ENCODE peak calls at places on chromosome 14, in seven cellular contexts. B is heart left ventricle, F is IMR-90, I is HCT116, K is prostate gland, W is sigmoid colon, Y is esophagus muscularis mucosa. C is an unnamed sample.

GRCh38 chr14:102353126-102353619 is 9.5 kb downstream of the CINP start:
- DNase-seq in I (no peak), B (no peak), F (no peak), K (no peak), W (no peak), Y (no peak), C (no peak)

GRCh38 chr14:75549169-75549568 is 26.9 kb downstream of the BATF start:
- DNase-seq in Y (no peak), K (no peak), W (no peak), F (no peak), B (no peak), I (no peak), C (no peak)

GRCh38 chr14:71690478-71690877 is 241.8 kb upstream of the RGS6 start:
- DNase-seq in I (no peak), W (no peak), Y (no peak), F (no peak), K (no peak), B (no peak), C (no peak)

GRCh38 chr14:59294662-59294992 is 106.2 kb downstream of the DAAM1 start:
- DNase-seq in K (no peak), Y (no peak), I (no peak), W (no peak), B (no peak), F (peak), C (no peak)

GRCh38 chr14:67487937-67488893 is at the start of gene TMEM229B:
- DNase-seq in W (no peak), B (peak), F (no peak), K (no peak), I (no peak), Y (no peak), C (peak)

GRCh38 chr14:57212919-57213318 is 55.8 kb downstream of the EXOC5 start:
- DNase-seq in K (no peak), W (no peak), Y (no peak), B (no peak), I (no peak), F (peak), C (no peak)

GRCh38 chr14:26872930-26873470 is 275.2 kb upstream of the NOVA1 start:
- DNase-seq in W (no peak), Y (no peak), I (no peak), B (no peak), K (no peak), F (no peak), C (no peak)

GRCh38 chr14:94548999-94549985 is 11.9 kb upstream of the SERPINA4 start:
- DNase-seq in B (peak), I (peak), K (peak), Y (no peak), W (no peak), F (peak), C (no peak)

GRCh38 chr14:73069585-73069984 is 11.3 kb downstream of the RBM25 start:
- DNase-seq in W (no peak), I (no peak), F (no peak), B (no peak), Y (no peak), K (no peak), C (no peak)

GRCh38 chr14:84017533-84017932 is 1512.4 kb upstream of the FLRT2 start:
- DNase-seq in W (no peak), I (no peak), B (no peak), K (peak), F (no peak), Y (no peak), C (no peak)

GRCh38 chr14:38404100-38404541 is 148.2 kb upstream of the CLEC14A start:
- DNase-seq in K (no peak), B (no peak), F (peak), I (no peak), W (no peak), Y (no peak), C (no peak)
- H3K27ac ChIP-seq in K (no peak), B (no peak), F (peak), I (no peak), W (no peak), Y (no peak), C (no peak)

GRCh38 chr14:21455912-21456667 is at the start of gene CHD8:
- DNase-seq in W (peak), Y (peak), F (peak), B (peak), I (peak), K (peak), C (peak)
- TF ChIP-seq POLR2A in W (peak), Y (no peak), F (peak), B (no peak), I (peak), K (peak), C (peak)

DNA sequence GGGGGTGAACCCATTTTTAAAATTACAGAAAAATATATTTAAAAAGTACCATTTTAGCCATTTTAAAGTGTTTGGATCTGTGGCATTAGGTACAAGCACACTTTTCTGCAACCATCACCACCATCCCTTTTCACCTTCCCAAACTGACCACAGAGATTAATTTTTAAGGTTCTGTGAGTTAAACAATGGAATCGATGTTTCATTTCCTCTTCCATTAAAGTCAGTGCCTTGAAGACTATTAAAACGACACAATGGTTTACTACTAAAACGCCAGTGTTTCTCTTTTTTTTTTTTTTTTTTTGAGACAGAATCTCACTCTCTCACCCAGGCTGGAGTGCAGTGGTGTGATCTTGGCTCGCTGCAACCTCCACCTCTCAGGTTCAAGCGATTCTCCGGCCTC is 78.1 kb upstream of the GPR68 start:
- DNase-seq in F (no peak), K (no peak), B (no peak), Y (no peak), I (no peak), W (no peak), C (no peak)
- H3K27ac ChIP-seq in F (no peak), K (no peak), B (peak), Y (peak), I (no peak), W (no peak), C (no peak)

DNA sequence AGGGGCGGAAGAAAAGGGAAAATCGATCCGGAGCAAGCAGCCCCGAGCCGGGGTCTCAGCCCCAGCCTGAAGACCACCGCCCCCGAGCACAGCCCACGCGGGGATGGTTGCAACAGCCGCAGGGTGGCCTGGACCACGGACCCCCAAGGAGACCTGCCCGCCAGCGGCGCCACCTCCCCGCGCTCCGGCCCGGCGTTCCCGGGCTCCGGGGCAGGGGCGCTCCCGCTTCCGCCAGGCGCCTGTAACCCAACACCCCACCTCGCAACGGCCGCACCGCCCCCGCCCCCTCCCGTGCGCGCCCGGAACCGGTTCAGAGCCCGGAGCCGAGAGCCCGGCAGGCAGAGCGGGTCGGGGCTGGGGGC is 571 bp downstream of the ACTN1 start:
- DNase-seq in B (peak), Y (no peak), F (no peak), I (no peak), K (peak), W (peak), C (no peak)
- TF ChIP-seq POLR2A in B (no peak), Y (no peak), F (peak), I (peak), K (peak), W (no peak), C (peak)